ENCODE peak calls at places on chromosome 2, in six cellular contexts. Q is nucleus accumbens; D is ELF-1; M is activated CD8-positive, alpha-beta T cell treated with anti-CD3 and anti-CD28 coated beads for 36 hours; E is chondrocyte; V is mucosa of descending colon. G is an unnamed sample.

GRCh38 chr2:60299179-60299578 is 254.3 kb downstream of the BCL11A start:
- DNase-seq in E (no peak), M (no peak), Q (no peak), D (no peak), V (no peak), G (no peak)

GRCh38 chr2:109124982-109125594 is 3.9 kb upstream of the SH3RF3 start:
- DNase-seq in Q (no peak), E (no peak), V (no peak), D (no peak), M (peak), G (no peak)

GRCh38 chr2:228541794-228542193 is 360.3 kb upstream of the SPHKAP start:
- DNase-seq in D (no peak), Q (no peak), V (no peak), E (no peak), M (no peak), G (no peak)

GRCh38 chr2:121128741-121129659 is 156.0 kb downstream of the TFCP2L1 start:
- DNase-seq in M (peak), D (peak), V (peak), Q (no peak), E (no peak), G (no peak)

GRCh38 chr2:102253140-102253752 is 58.1 kb upstream of the IL1RL1 start:
- DNase-seq in V (no peak), Q (no peak), D (no peak), M (peak), E (no peak), G (no peak)

GRCh38 chr2:47016172-47016913 is 100.7 kb upstream of the MCFD2 start:
- DNase-seq in Q (no peak), V (peak), M (no peak), E (no peak), D (peak), G (peak)

GRCh38 chr2:157261199-157261782 is 3.8 kb downstream of the GALNT5 start:
- DNase-seq in D (peak), E (no peak), M (peak), Q (no peak), V (peak), G (peak)

GRCh38 chr2:133422946-133423345 is 145.3 kb downstream of the NCKAP5 start:
- DNase-seq in M (no peak), Q (no peak), E (no peak), D (no peak), V (no peak), G (no peak)

GRCh38 chr2:20728114-20728758 is 61.3 kb downstream of the GDF7 start:
- DNase-seq in Q (no peak), M (no peak), V (no peak), D (peak), E (no peak), G (no peak)

GRCh38 chr2:92074549-92074898 is 2796.7 kb upstream of the TEKT4 start:
- DNase-seq in E (no peak), Q (no peak), M (no peak), D (peak), V (no peak), G (no peak)

GRCh38 chr2:174522553-174522952 is 35.7 kb upstream of the GPR155 start:
- DNase-seq in Q (no peak), E (no peak), D (no peak), V (no peak), M (no peak), G (no peak)

GRCh38 chr2:136384541-136385303 is 266.8 kb upstream of the CXCR4 start:
- DNase-seq in M (peak), V (peak), D (peak), E (no peak), Q (no peak), G (peak)

GRCh38 chr2:9144047-9144446 is 62.6 kb upstream of the ASAP2 start:
- DNase-seq in M (no peak), Q (no peak), V (no peak), D (no peak), E (no peak), G (no peak)

GRCh38 chr2:136131961-136132839 is 14.3 kb upstream of the CXCR4 start:
- DNase-seq in M (peak), Q (no peak), E (no peak), V (peak), D (no peak), G (no peak)

GRCh38 chr2:172552547-172553291 is 3.2 kb upstream of the PDK1 start:
- DNase-seq in Q (no peak), D (no peak), M (no peak), V (no peak), E (no peak), G (no peak)

GRCh38 chr2:105409717-105410116 is 10.9 kb upstream of the FHL2 start:
- DNase-seq in E (no peak), M (no peak), Q (no peak), V (no peak), D (no peak), G (no peak)

GRCh38 chr2:237689569-237690131 is 62.3 kb downstream of the LRRFIP1 start:
- DNase-seq in M (no peak), Q (no peak), D (no peak), V (peak), E (no peak), G (no peak)